ENCODE peak calls at places on chromosomes 7 and 10, in eight cellular contexts. T, Y, H, X, Q, C, J and U are unnamed samples.
A peak's percentile ranks its signal among the peaks of the same experiment; 100 is the strongest.

GRCh38 chr10:71234017-71234894 is 21.9 kb downstream of the UNC5B start:
- DNase-seq in T (no peak), Y (no peak), H (no peak), X (no peak), Q (no peak), C (no peak), J (no peak), U (no peak)

GRCh38 chr7:149873074-149873967 is 448 bp upstream of the ATP6V0E2 start:
- DNase-seq in T (peak; percentile 93), Y (peak; percentile 100), H (peak; percentile 96), X (peak; percentile 78), Q (peak; percentile 95), C (peak; percentile 100), J (peak; percentile 97), U (peak; percentile 98)

GRCh38 chr7:130912086-130912909 is 178.3 kb upstream of the KLF14 start:
- DNase-seq in T (peak; percentile 83), Y (no peak), H (no peak), X (no peak), Q (peak; percentile 7), C (no peak), J (no peak), U (no peak)

GRCh38 chr7:69104023-69104422 is 494.3 kb upstream of the AUTS2 start:
- DNase-seq in T (no peak), Y (no peak), H (no peak), X (no peak), Q (no peak), C (no peak), J (peak; percentile 69), U (no peak)

GRCh38 chr10:100025528-100026070 is 15.9 kb upstream of the DNMBP start:
- DNase-seq in T (no peak), Y (no peak), H (peak; percentile 29), X (no peak), Q (no peak), C (no peak), J (no peak), U (no peak)

GRCh38 chr7:99314504-99314903 is 11.2 kb upstream of the ARPC1A start:
- DNase-seq in T (peak; percentile 68), Y (no peak), H (no peak), X (no peak), Q (no peak), C (no peak), J (no peak), U (no peak)

GRCh38 chr10:122326385-122326784 is 48.1 kb upstream of the PLEKHA1 start:
- DNase-seq in T (no peak), Y (no peak), H (no peak), X (no peak), Q (peak; percentile 41), C (no peak), J (no peak), U (no peak)

GRCh38 chr7:122298618-122299017 is 5.9 kb downstream of the FEZF1 start:
- DNase-seq in T (no peak), Y (no peak), H (no peak), X (no peak), Q (no peak), C (no peak), J (no peak), U (no peak)

GRCh38 chr7:114802628-114803027 is 119.3 kb upstream of the MDFIC start:
- DNase-seq in T (no peak), Y (no peak), H (no peak), X (no peak), Q (no peak), C (no peak), J (no peak), U (no peak)

GRCh38 chr10:20596911-20597310 is 300.2 kb downstream of the NEBL start:
- DNase-seq in T (no peak), Y (no peak), H (peak; percentile 31), X (no peak), Q (no peak), C (no peak), J (peak; percentile 68), U (no peak)

GRCh38 chr10:119754936-119755335 is 29.1 kb downstream of the INPP5F start:
- DNase-seq in T (no peak), Y (no peak), H (no peak), X (no peak), Q (no peak), C (no peak), J (no peak), U (no peak)

GRCh38 chr10:97607076-97607635 is 17.6 kb downstream of the C10orf62 start:
- DNase-seq in T (no peak), Y (no peak), H (no peak), X (no peak), Q (peak; percentile 31), C (no peak), J (no peak), U (no peak)

GRCh38 chr7:131040467-131040932 is 287.2 kb upstream of the MKLN1 start:
- DNase-seq in T (peak; percentile 79), Y (peak; percentile 71), H (peak; percentile 80), X (peak; percentile 73), Q (peak; percentile 53), C (peak; percentile 80), J (peak; percentile 87), U (peak; percentile 79)

GRCh38 chr7:36264917-36265292 is 111.9 kb downstream of the EEPD1 start:
- DNase-seq in T (no peak), Y (no peak), H (no peak), X (no peak), Q (no peak), C (no peak), J (no peak), U (no peak)

GRCh38 chr10:71232089-71232998 is 20.0 kb downstream of the UNC5B start:
- DNase-seq in T (no peak), Y (no peak), H (no peak), X (no peak), Q (no peak), C (peak; percentile 70), J (no peak), U (no peak)

GRCh38 chr7:11830582-11831382 is 1.2 kb downstream of the THSD7A start:
- DNase-seq in T (no peak), Y (no peak), H (no peak), X (no peak), Q (no peak), C (peak; percentile 50), J (peak; percentile 19), U (peak; percentile 19)

GRCh38 chr10:31100176-31100575 is 68.5 kb upstream of the ZNF438 start:
- DNase-seq in T (no peak), Y (no peak), H (no peak), X (no peak), Q (no peak), C (no peak), J (no peak), U (no peak)

GRCh38 chr10:31100662-31101061 is 69.0 kb upstream of the ZNF438 start:
- DNase-seq in T (no peak), Y (no peak), H (no peak), X (no peak), Q (no peak), C (no peak), J (no peak), U (no peak)

GRCh38 chr10:31102421-31102820 is 70.8 kb upstream of the ZNF438 start:
- DNase-seq in T (no peak), Y (no peak), H (no peak), X (no peak), Q (no peak), C (no peak), J (no peak), U (no peak)

GRCh38 chr10:31099664-31100063 is 68.0 kb upstream of the ZNF438 start:
- DNase-seq in T (peak; percentile 94), Y (no peak), H (no peak), X (peak; percentile 81), Q (no peak), C (no peak), J (no peak), U (peak; percentile 81)

GRCh38 chr10:31101123-31101522 is 69.5 kb upstream of the ZNF438 start:
- DNase-seq in T (peak; percentile 80), Y (no peak), H (no peak), X (peak; percentile 85), Q (no peak), C (no peak), J (no peak), U (peak; percentile 32)
- TF ChIP-seq EZH2phosphoT487 in T (no peak), Y (no peak), H (no peak), X (no peak), Q (no peak), C (no peak), J (no peak), U (no peak)

GRCh38 chr7:41956712-41957111 is 253.8 kb upstream of the INHBA start:
- DNase-seq in T (no peak), Y (no peak), H (peak; percentile 7), X (no peak), Q (no peak), C (no peak), J (no peak), U (no peak)
- TF ChIP-seq CTCF in T (no peak), Y (no peak), H (no peak), X (no peak), Q (no peak), C (no peak), J (no peak), U (no peak)

GRCh38 chr7:46363688-46364087 is 442.6 kb upstream of the IGFBP3 start:
- DNase-seq in T (no peak), Y (no peak), H (peak; percentile 32), X (no peak), Q (no peak), C (no peak), J (peak; percentile 39), U (peak; percentile 7)

GRCh38 chr7:46360811-46361210 is 439.7 kb upstream of the IGFBP3 start:
- DNase-seq in T (no peak), Y (no peak), H (no peak), X (no peak), Q (no peak), C (no peak), J (no peak), U (no peak)

GRCh38 chr7:46357290-46357689 is 436.2 kb upstream of the IGFBP3 start:
- DNase-seq in T (no peak), Y (no peak), H (no peak), X (no peak), Q (no peak), C (no peak), J (no peak), U (no peak)

GRCh38 chr7:46357851-46358250 is 436.8 kb upstream of the IGFBP3 start:
- DNase-seq in T (no peak), Y (no peak), H (no peak), X (no peak), Q (no peak), C (no peak), J (no peak), U (no peak)

GRCh38 chr7:46360255-46360654 is 439.2 kb upstream of the IGFBP3 start:
- DNase-seq in T (no peak), Y (no peak), H (peak; percentile 56), X (no peak), Q (no peak), C (no peak), J (peak; percentile 16), U (no peak)
- H3K4me2 ChIP-seq in T (no peak overlapping the region), Y (no peak overlapping the region), H (peak overlapping the region; percentile 32), X (no peak overlapping the region), Q (no peak overlapping the region), C (no peak overlapping the region), J (no peak overlapping the region), U (no peak overlapping the region)

GRCh38 chr10:114708084-114708483 is 50.0 kb upstream of the ABLIM1 start:
- DNase-seq in T (no peak), Y (no peak), H (no peak), X (no peak), Q (no peak), C (no peak), J (no peak), U (no peak)
- TF ChIP-seq EZH2phosphoT487 in T (no peak), Y (no peak), H (no peak), X (no peak), Q (no peak), C (no peak), J (no peak), U (no peak)

GRCh38 chr7:116786791-116787443 is 75.5 kb upstream of the CAPZA2 start:
- DNase-seq in T (peak; percentile 76), Y (peak; percentile 92), H (peak; percentile 44), X (no peak), Q (peak; percentile 36), C (no peak), J (peak; percentile 64), U (no peak)
- TF ChIP-seq CTCF in T (peak; percentile 67), Y (peak; percentile 93), H (peak; percentile 55), X (peak; percentile 8), Q (peak; percentile 69), C (peak; percentile 44), J (peak; percentile 60), U (peak; percentile 44)